ENCODE peak calls at places on chromosome 19, in six cellular contexts. Z is adrenal gland, H is breast epithelium, X is WTC11, I is AG10803, R is sigmoid colon. K is an unnamed sample.

GRCh38 chr19:2661615-2662014 is 40.9 kb downstream of the GNG7 start:
- DNase-seq in R (no peak), X (peak), Z (no peak), H (no peak), I (no peak), K (no peak)

GRCh38 chr19:23996549-23996948 is 81.9 kb downstream of the ZNF726 start:
- DNase-seq in H (no peak), X (peak), I (no peak), Z (no peak), R (no peak), K (no peak)

GRCh38 chr19:31145909-31146453 is 203.3 kb downstream of the TSHZ3 start:
- DNase-seq in H (no peak), Z (no peak), R (no peak), I (no peak), X (no peak), K (no peak)

GRCh38 chr19:35766571-35767104 is 8.7 kb downstream of the PROSER3 start:
- DNase-seq in I (no peak), X (no peak), Z (no peak), R (no peak), H (no peak), K (peak)

GRCh38 chr19:41427647-41428480 is 690 bp upstream of the B3GNT8 start:
- DNase-seq in R (no peak), X (peak), H (no peak), Z (peak), I (peak), K (no peak)

GRCh38 chr19:14383898-14384669 is 2.8 kb downstream of the ADGRE5 start:
- DNase-seq in X (no peak), H (no peak), Z (peak), R (peak), I (peak), K (no peak)

GRCh38 chr19:14519860-14520407 is 1.7 kb upstream of the DNAJB1 start:
- DNase-seq in H (no peak), X (no peak), Z (peak), R (no peak), I (peak), K (no peak)

GRCh38 chr19:55638864-55639359 is 1.9 kb upstream of the ZNF580 start:
- DNase-seq in X (peak), R (no peak), Z (peak), H (no peak), I (peak), K (no peak)

GRCh38 chr19:13613447-13613846 is 107.2 kb upstream of the CACNA1A start:
- DNase-seq in H (no peak), X (no peak), Z (no peak), R (no peak), I (no peak), K (no peak)

GRCh38 chr19:36041831-36042230 is 9.2 kb upstream of the CLIP3 start:
- DNase-seq in I (peak), R (no peak), Z (peak), H (no peak), X (no peak), K (no peak)

GRCh38 chr19:41420101-41420880 is 6.9 kb downstream of the B3GNT8 start:
- DNase-seq in Z (peak), R (no peak), H (no peak), X (no peak), I (no peak), K (no peak)

DNA sequence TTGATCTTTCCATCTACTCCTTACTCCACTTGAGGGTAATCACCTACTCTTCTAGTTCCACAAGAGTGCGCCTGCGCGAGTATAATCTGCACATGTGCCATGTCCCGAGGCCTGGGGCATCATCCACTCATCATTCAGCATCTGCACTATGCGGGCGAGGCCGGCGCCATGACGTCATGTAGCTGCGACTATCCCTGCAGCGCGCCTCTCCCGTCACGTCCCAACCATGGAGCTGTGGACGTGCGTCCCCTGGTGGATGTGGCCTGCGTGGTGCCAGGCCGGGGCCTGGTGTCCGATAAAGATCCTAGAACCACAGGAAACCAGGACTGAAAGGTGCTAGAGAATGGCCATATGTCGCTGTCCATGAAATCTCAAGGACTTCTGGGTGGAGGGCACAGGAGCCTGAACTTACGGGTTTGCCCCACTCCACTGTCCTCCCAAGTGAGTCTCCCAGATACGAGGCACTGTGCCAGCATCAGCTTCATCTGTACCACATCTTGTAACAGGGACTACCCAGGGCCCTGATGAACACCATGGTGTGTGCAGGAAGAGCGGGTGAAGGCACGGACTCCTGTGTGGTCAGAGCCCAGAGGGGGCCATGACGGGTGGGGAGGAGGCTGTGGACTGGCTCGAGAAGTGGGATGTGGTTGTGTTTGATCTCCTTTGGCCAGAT is 2.7 kb upstream of the KLK2 start:
- DNase-seq in R (peak), I (no peak), Z (peak), H (no peak), X (peak), K (no peak)
- TF ChIP-seq CTCF in R (no peak), I (no peak), Z (no peak), H (no peak), X (peak), K (no peak)

DNA sequence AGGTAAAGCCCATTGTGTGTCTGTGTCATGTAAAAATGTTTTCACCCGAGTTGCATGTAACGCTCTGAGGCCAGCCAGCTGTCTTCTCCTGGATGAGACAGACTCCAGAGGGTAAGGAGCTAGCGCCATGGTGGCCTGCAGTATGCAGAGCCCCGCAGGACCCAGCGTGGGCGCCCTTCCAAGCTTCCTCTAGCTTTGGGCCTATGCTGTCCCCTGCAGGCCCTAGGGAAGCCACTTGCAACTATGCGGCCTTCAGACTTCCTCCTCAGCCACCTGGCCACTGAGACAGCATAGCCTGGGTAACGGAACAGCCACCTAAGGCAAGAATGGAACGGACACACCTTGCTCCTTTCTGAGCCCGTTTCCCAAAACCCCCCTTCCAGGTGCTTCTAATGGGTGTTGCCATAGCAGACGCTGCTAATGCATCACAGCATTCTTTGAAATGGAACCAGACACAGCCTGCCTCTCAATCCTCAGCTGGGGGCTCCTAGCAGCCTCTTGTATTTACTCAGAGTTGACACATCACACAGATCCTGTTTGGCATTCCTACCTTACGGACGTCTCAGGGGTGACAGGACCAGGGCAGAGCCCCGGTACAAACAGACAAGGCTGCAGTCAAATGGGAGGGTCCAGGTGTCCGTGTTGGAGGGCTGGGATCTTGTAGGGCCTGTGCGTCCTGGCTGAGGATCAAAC is 6.2 kb downstream of the FAM32A start:
- DNase-seq in R (peak), Z (no peak), H (no peak), I (no peak), X (no peak), K (no peak)
- TF ChIP-seq CTCF in R (no peak), Z (no peak), H (no peak), I (no peak), X (no peak), K (no peak)

DNA sequence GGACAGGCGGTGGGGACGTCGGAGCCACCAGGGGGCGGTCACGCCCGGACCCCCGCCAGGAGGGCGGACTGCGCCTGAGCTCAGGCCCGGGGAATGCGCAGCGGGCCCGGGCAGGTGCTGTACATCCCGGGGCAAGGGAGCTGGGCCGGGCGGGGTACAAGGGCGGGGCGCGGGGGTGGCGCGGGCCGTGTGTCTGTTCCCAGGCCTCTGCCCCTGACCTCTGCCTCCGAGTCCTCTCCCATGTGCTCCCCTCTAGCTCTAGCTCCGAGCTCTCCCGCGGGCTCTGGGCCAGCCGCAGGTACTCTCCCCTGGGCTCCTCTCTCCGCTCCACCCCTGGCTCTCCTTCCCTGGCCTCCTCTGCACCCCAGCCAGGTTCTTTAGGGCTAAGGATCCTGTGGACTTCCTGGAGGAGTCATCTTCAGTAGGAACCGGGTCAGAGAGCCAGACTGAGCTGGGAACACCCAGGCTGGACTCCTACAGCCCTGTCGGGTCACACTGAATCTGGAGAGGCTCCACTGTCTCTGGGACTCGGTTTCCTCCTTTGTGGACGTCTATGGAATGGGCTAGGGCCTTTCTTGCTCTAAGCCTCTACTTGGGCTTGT is 2.3 kb downstream of the PPP1R13L start:
- DNase-seq in I (peak), R (peak), Z (no peak), X (peak), H (peak), K (no peak)
- TF ChIP-seq CTCF in I (peak), R (no peak), Z (peak), X (peak), H (no peak), K (peak)

DNA sequence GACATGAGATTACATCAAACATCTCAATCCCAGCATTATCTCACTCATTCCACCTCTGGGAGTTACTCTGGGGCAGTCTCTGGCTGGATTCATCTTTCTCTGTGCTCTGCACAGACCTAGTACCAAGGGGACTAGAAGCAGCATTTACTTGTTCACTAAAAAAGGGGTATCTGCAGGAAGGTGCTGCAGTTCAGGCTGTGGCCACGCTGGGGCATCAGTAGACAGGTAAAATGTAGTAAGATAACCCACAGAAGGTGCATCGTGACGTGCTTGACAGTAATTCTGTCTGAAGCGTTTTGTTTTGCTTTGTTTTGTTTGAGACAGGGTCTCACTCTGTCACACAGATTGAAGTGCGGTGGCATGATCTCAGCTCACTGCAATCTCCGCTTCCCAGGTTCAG is 29.3 kb downstream of the ZNF564 start:
- DNase-seq in I (no peak), R (no peak), H (no peak), Z (no peak), X (peak), K (no peak)
- TF ChIP-seq CTCF in I (no peak), R (no peak), H (peak), Z (no peak), X (no peak), K (no peak)

GRCh38 chr19:843180-843835 is 2.5 kb downstream of the PRTN3 start:
- DNase-seq in X (peak), R (no peak), H (no peak), I (no peak), Z (peak), K (peak)
- TF ChIP-seq CTCF in X (no peak), R (no peak), H (peak), I (peak), Z (no peak), K (peak)

DNA sequence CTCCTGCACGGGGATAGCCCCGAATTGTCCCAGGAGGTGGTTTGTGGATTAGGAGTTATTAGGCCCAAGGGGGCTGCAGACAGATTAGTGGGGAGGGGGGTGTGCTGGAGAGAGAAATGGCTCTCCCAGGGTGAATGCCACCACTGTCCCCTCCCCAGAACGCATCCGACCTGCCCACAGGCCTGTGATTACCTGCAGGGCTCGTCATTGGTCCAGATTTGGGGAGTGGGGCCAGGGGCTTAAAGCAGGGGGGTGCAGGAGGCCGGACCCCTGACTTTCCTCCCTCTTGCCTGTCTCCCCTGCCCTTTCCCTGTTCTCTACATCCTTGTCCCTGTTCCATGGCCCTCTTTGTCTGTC is 1.2 kb downstream of the NRTN start:
- DNase-seq in Z (no peak), R (no peak), X (no peak), I (no peak), H (no peak), K (no peak)
- TF ChIP-seq CTCF in Z (no peak), R (no peak), X (no peak), I (no peak), H (peak), K (no peak)

GRCh38 chr19:11345122-11345752 is 831 bp downstream of the TMEM205 start:
- DNase-seq in R (no peak), X (no peak), H (no peak), Z (peak), I (no peak), K (no peak)

GRCh38 chr19:11349171-11349570 is 2.9 kb downstream of the CCDC159 start:
- DNase-seq in I (no peak), Z (no peak), H (no peak), R (no peak), X (no peak), K (no peak)

GRCh38 chr19:11347546-11347945 is 1.2 kb downstream of the CCDC159 start:
- DNase-seq in X (no peak), Z (no peak), H (no peak), R (no peak), I (no peak), K (no peak)

GRCh38 chr19:11342429-11342828 is 3.0 kb upstream of the RAB3D start:
- DNase-seq in H (no peak), Z (no peak), I (no peak), X (no peak), R (no peak), K (no peak)

DNA sequence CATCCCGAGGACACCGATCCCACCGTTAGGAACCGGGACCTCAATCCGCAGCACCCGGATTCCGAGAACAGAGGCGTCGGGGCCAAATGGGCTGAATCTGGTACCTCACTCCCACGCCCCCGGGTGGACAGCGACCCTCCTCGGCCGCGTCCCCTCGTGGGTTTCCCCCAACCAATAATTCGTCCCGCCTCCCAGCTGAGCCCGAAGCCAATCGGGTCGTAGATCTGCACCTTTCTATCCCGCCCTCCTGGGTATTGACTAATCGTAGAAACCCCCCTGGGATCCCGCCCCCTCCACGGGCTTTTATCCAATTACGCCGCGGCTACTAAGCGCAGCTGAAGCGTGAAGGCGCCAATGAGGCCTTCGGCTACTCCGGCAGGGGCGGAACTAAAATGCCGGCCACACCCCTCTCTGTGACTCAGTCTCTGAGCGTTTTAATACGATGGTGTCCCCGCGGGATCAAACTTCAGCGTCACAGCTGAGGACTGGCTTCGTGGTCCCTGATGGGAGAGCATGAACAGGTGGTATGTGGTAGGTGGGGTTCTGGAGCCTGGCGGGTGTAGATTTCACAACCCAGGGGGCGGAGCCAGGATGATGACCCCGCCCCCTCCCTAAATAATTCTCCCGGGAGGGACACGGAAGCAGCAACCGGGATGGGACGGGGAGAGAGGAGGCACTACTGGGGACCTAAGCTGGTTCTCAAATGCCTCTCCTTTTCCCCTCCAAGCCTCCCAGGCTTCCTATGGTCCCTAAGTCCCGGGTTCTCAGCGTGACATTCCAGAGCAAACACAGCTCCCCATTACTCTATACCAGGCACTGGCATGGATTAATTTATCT is at the start of the genes CCDC159 and TMEM205:
- DNase-seq in Z (peak), H (peak), R (peak), I (peak), X (peak), K (peak)
- TF ChIP-seq CTCF in Z (no peak), H (no peak), R (no peak), I (no peak), X (no peak), K (peak)

GRCh38 chr19:49362926-49363264 is 679 bp upstream of the TEAD2 start:
- DNase-seq in R (peak), X (peak), I (peak), H (peak), Z (peak), K (no peak)

GRCh38 chr19:49364083-49364687 is 508 bp downstream of the DKKL1 start:
- DNase-seq in R (no peak), X (peak), Z (no peak), I (no peak), H (no peak), K (no peak)

GRCh38 chr19:49362048-49362925 is at the start of gene TEAD2:
- DNase-seq in H (peak), X (peak), R (peak), Z (peak), I (peak), K (peak)

GRCh38 chr19:49361438-49362047 is 673 bp downstream of the TEAD2 start:
- DNase-seq in H (peak), X (peak), R (peak), Z (peak), I (peak), K (peak)

DNA sequence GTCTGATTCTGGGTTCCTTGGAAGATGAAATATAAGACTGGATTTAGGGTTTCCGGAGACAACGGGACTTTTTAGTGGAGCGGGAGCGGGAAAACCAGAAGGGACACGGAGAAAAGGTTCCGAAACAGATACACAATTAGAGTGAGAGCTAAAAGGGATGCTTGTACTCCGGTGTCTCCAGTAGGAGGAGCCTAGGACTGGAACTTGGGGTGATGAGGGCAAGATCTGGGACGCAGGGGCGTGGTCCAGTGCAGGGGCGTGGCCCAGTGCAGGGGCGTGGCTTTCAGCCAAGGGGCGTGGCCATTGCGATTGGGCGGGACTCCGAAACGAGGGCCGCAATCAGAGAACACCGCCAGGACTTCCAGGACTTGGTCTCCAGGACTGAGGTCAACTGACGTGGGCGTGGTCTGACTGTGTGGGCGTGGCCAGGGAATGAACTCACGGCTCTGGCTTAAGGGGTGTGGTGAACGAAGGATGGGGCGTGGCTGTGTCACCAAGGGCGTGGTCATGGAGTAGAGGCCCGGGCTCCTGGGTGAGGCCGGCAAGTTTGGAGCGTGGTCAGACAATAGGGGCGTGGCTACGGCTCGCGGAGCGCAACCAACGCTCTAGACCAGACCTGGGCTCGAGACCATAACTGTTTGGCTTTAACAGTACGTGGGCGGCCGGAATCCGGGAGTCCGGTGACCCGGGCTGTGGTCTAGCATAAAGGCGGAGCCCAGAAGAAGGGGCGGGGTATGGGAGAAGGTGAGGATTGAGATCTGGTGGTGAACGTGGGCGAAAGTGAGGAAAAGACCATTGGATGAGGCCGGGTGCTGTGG is at the start of gene DKKL1:
- DNase-seq in Z (peak), H (peak), I (peak), R (peak), X (peak), K (peak)
- TF ChIP-seq CTCF in Z (no peak), H (peak), I (peak), R (no peak), X (no peak), K (no peak)

GRCh38 chr19:46621191-46622117 is 3.4 kb downstream of the PTGIR start:
- DNase-seq in H (no peak), X (peak), I (no peak), R (no peak), Z (no peak), K (no peak)
- TF ChIP-seq CTCF in H (no peak), X (no peak), I (no peak), R (no peak), Z (no peak), K (peak)

GRCh38 chr19:1057185-1057857 is 9.6 kb upstream of the ARHGAP45 start:
- DNase-seq in I (peak), R (no peak), Z (no peak), X (no peak), H (no peak), K (no peak)
- TF ChIP-seq CTCF in I (no peak), R (no peak), Z (no peak), X (no peak), H (no peak), K (no peak)

K was measured in type B pancreatic cell.